ENCODE peak calls at places on chromosomes 13 and 19, in five cellular contexts. W is activated T-helper 1 cell treated with anti-CD3 and anti-CD28 coated beads, Interleukin-2, amount 50 U/mL, for 16 hours; V is amygdala; X is stimulated activated CD8-positive, alpha-beta memory T cell treated with anti-CD3 and anti-CD28 coated beads, Interleukin-2, amount 100 ng/mL, for 1 hour; L is stimulated activated CD4-positive, alpha-beta T cell treated with anti-CD3 and anti-CD28 coated beads, Interleukin-2, amount 100 ng/mL, for 48 hours. Z is an unnamed sample.

GRCh38 chr13:71871180-71871754 is 4.3 kb upstream of the DACH1 start:
- DNase-seq in W (no peak), L (no peak), X (no peak), V (no peak), Z (no peak)

GRCh38 chr19:41298327-41298964 is 11.5 kb upstream of the CCDC97 start:
- DNase-seq in W (no peak), X (peak; percentile 36), V (no peak), L (no peak), Z (no peak)

GRCh38 chr19:16061943-16062342 is 14.4 kb upstream of the TPM4 start:
- DNase-seq in W (no peak), X (no peak), V (no peak), L (no peak), Z (no peak)

GRCh38 chr19:49609499-49610092 is 18.6 kb downstream of the PRR12 start:
- DNase-seq in V (no peak), X (no peak), L (no peak), W (no peak), Z (no peak)

GRCh38 chr13:113969311-113969972 is 4.4 kb downstream of the C13orf46 start:
- DNase-seq in X (no peak), V (no peak), W (no peak), L (no peak), Z (no peak)

GRCh38 chr19:4374451-4375163 is 25.7 kb downstream of the SH3GL1 start:
- DNase-seq in X (no peak), L (no peak), V (no peak), W (no peak), Z (peak; percentile 85)

GRCh38 chr13:102597029-102598015 is 536 bp downstream of the TPP2 start:
- DNase-seq in W (no peak), X (no peak), L (peak; percentile 18), V (peak; percentile 37), Z (no peak)

GRCh38 chr13:29934531-29935308 is 84.3 kb upstream of the UBL3 start:
- DNase-seq in V (no peak), L (no peak), W (no peak), X (no peak), Z (no peak)

GRCh38 chr13:26482451-26483197 is 74.9 kb upstream of the WASF3 start:
- DNase-seq in V (no peak), W (peak; percentile 20), X (peak; percentile 17), L (peak; percentile 61), Z (peak; percentile 53)

Z was measured in NCI-H460.